ENCODE peak calls at places on chromosome 16, in five cellular contexts. F is brain microvascular endothelial cell, L is cardiac fibroblast, S is epithelial cell of esophagus, U is esophagus squamous epithelium. V is an unnamed sample.
A peak's percentile ranks its signal among the peaks of the same experiment; 100 is the strongest.

GRCh38 chr16:54171855-54172537 is 114.6 kb downstream of the IRX3 start:
- DNase-seq in F (peak; percentile 73), L (peak; percentile 40), S (peak; percentile 60), U (no peak), V (peak; percentile 88)

GRCh38 chr16:53743149-53743566 is 39.2 kb downstream of the FTO start:
- DNase-seq in F (no peak), L (peak; percentile 65), S (peak; percentile 62), U (no peak), V (peak; percentile 70)

GRCh38 chr16:87326151-87326571 is 9.0 kb upstream of the C16orf95 start:
- DNase-seq in F (no peak), L (no peak), S (no peak), U (no peak), V (no peak)

GRCh38 chr16:11138769-11139623 is 117.0 kb downstream of the SOCS1 start:
- DNase-seq in F (peak; percentile 58), L (peak; percentile 86), S (peak; percentile 22), U (no peak), V (peak; percentile 94)

GRCh38 chr16:23160082-23160481 is 10.8 kb upstream of the USP31 start:
- DNase-seq in F (no peak), L (no peak), S (no peak), U (no peak), V (no peak)

GRCh38 chr16:4634768-4635167 is 10.1 kb downstream of the MGRN1 start:
- DNase-seq in F (no peak), L (no peak), S (no peak), U (no peak), V (no peak)

GRCh38 chr16:10590342-10590741 is 9.9 kb upstream of the EMP2 start:
- DNase-seq in F (no peak), L (no peak), S (no peak), U (no peak), V (no peak)

GRCh38 chr16:79286646-79287423 is 313.7 kb downstream of the MAF start:
- DNase-seq in F (no peak), L (no peak), S (no peak), U (no peak), V (no peak)

GRCh38 chr16:20262248-20262647 is 65.1 kb downstream of the GP2 start:
- DNase-seq in F (no peak), L (no peak), S (no peak), U (no peak), V (no peak)

GRCh38 chr16:680967-681745 is 946 bp downstream of the STUB1 start:
- DNase-seq in F (no peak), L (peak; percentile 63), S (peak; percentile 56), U (no peak), V (peak; percentile 40)

DNA sequence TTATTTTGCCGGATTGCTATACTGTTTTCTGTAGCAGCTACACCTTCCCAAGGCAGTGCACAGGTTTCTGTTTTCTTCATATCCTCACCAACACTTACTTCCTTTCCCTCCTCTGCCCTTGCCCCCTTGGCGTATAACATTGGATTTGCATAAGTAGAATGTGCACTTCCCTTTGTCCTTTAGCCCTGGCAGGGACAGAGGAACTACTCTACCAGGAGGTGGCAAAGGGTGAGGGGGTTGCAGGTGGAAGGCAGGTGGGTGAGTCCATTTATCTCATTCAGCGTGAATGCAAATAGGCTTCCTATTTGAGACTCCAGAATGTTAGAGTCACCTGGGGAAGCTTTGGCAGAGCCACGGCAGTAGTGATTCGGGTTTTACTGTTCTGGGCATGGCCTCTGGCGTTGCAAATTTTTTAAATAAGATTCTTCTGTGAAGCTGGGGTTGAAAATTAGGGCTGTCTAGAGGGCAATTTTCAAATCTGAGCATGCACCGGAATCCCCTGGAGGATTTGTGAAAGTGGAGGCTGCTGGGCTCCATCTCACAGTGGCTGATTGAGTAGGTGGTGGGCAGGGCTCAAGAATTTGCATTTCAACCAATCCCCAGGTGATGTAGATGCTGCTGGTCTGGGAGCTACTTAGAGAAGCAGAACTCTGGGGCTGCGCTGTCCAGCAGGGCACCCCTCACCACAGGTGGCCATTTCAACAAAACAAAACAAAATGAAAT is 84.7 kb downstream of the PLCG2 start:
- DNase-seq in F (no peak), L (no peak), S (no peak), U (no peak), V (peak; percentile 11)
- H3K4me3 ChIP-seq in F (no peak overlapping the region), L (no peak overlapping the region), S (no peak overlapping the region), U (no peak overlapping the region), V (no peak overlapping the region)

GRCh38 chr16:81611721-81612120 is 167.1 kb downstream of the CMIP start:
- DNase-seq in F (no peak), L (no peak), S (no peak), U (no peak), V (no peak)

GRCh38 chr16:81608515-81609209 is 164.1 kb downstream of the CMIP start:
- DNase-seq in F (peak; percentile 71), L (peak; percentile 90), S (peak; percentile 49), U (no peak), V (peak; percentile 66)

GRCh38 chr16:81610936-81611335 is 166.3 kb downstream of the CMIP start:
- DNase-seq in F (no peak), L (no peak), S (no peak), U (no peak), V (no peak)

GRCh38 chr16:81609323-81609892 is 164.8 kb downstream of the CMIP start:
- DNase-seq in F (no peak), L (no peak), S (no peak), U (no peak), V (no peak)

GRCh38 chr16:81610144-81610842 is 165.7 kb downstream of the CMIP start:
- DNase-seq in F (peak; percentile 67), L (peak; percentile 78), S (peak; percentile 24), U (no peak), V (peak; percentile 59)
- TF ChIP-seq CTCF in F (no peak), L (no peak), S (no peak), U (no peak), V (no peak)

GRCh38 chr16:48272837-48273421 is 25.6 kb upstream of the ABCC11 start:
- DNase-seq in F (no peak), L (no peak), S (no peak), U (no peak), V (peak; percentile 52)
- H3K4me3 ChIP-seq in F (no peak overlapping the region), L (no peak overlapping the region), S (no peak overlapping the region), U (no peak overlapping the region), V (no peak overlapping the region)

GRCh38 chr16:75096730-75097129 is 19.9 kb downstream of the LDHD start:
- DNase-seq in F (no peak), L (no peak), S (peak; percentile 87), U (no peak), V (no peak)
- TF ChIP-seq CTCF in F (peak; percentile 60), L (peak; percentile 38), S (peak; percentile 82), U (peak; percentile 56), V (peak; percentile 49)

GRCh38 chr16:24609417-24609739 is 70.0 kb downstream of the RBBP6 start:
- DNase-seq in F (no peak), L (peak; percentile 2), S (no peak), U (no peak), V (no peak)
- H3K4me3 ChIP-seq in F (no peak overlapping the region), L (peak overlapping the region; percentile 8), S (no peak overlapping the region), U (no peak overlapping the region), V (peak overlapping the region; percentile 55)

DNA sequence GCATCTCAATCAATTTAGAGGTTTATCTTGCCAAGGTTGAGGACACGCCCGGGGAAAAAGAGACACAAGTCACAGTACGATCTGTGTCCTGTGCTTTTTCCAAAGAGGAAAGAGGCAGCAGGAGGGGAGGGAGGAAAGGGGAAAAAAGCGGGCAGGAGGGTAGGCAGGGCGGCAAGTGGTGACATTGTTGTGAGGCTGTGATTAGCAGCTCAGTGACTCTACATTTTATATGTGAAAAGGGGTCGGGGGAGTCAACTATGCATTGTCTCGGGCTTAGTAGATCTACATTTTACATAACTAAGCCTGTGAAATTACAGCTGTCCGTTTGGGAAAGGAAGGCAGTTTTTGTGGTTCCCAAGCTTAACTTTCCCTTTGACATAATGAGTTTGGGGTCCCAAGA is 22.2 kb upstream of the RIPOR1 start:
- DNase-seq in F (no peak), L (no peak), S (no peak), U (no peak), V (no peak)
- TF ChIP-seq CTCF in F (no peak), L (no peak), S (no peak), U (no peak), V (no peak)

GRCh38 chr16:57367111-57367752 is 5.1 kb upstream of the CX3CL1 start:
- DNase-seq in F (no peak), L (peak; percentile 11), S (no peak), U (no peak), V (no peak)

GRCh38 chr16:57372372-57373116 is at the start of gene CX3CL1:
- DNase-seq in F (peak; percentile 28), L (no peak), S (peak; percentile 38), U (no peak), V (peak; percentile 35)

GRCh38 chr16:57374067-57374534 is 1.8 kb downstream of the CX3CL1 start:
- DNase-seq in F (peak; percentile 27), L (peak; percentile 16), S (peak; percentile 88), U (no peak), V (peak; percentile 14)

GRCh38 chr16:57373117-57373947 is 1.0 kb downstream of the CX3CL1 start:
- DNase-seq in F (no peak), L (no peak), S (no peak), U (no peak), V (no peak)

DNA sequence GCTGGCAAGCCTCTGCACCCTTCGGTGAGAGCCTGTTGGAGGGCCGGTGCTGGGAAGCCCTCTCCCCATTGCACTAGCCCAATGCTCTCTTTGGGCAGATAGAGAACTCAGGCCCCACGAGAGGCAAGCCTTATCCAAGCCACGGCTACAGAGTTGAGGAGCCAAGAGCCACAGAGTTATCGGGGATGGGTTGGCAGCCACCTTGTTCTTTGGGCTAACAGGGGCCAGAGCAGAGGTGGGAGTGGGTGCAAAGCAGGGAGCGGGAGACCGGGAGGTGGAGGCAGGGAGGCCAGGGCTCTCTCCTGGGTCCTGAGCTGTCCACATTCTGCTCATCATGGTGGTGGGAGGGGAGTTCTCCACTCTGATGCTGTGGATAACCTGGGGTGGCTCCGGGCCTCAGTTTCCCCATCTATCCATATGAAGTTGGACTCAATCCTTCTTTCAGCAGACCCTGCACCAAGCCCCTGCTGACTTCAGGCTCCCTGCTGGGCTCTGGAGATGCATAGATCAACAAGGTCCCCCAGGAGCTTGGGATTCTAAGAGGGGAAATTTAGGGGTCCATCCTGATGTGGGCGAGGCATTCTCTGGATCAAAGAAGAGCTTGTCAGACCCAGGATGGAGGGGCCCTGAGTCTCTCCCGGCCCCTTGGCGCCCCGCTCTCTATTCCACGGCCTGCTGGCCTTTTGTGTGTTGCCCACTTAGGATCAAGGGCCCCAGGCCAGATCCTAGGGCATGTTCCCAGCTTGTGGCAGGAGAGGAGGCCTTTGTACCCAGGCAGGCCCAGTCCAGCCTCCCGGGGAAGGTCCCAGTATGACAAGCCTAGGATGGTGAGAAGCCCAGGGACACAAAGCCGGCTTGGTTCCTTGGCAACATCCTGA is 557 bp upstream of the CX3CL1 start:
- DNase-seq in F (no peak), L (peak; percentile 16), S (no peak), U (no peak), V (no peak)
- H3K4me3 ChIP-seq in F (no peak overlapping the region), L (no peak overlapping the region), S (no peak overlapping the region), U (peak overlapping the region; percentile 35), V (no peak overlapping the region)

V was measured in choroid plexus epithelial cell.